ENCODE peak calls at places on chromosomes 5 and 9, in ten cellular contexts. R, U, O, Q, N, X, V, W, E and I are unnamed samples.

GRCh38 chr5:72064801-72065570 is 42.3 kb upstream of the MAP1B start:
- DNase-seq in R (no peak), E (peak), U (no peak), O (no peak), N (no peak), X (peak), W (no peak), Q (peak), V (no peak), I (no peak)

GRCh38 chr5:134651531-134651930 is 2.9 kb downstream of the SEC24A start:
- DNase-seq in X (no peak), V (no peak), U (no peak), Q (no peak), N (no peak), W (no peak), E (no peak), R (no peak), O (no peak), I (no peak)

GRCh38 chr5:14816374-14816998 is 55.1 kb downstream of the ANKH start:
- DNase-seq in R (no peak), W (no peak), O (peak), N (no peak), X (no peak), U (no peak), E (no peak), V (no peak), Q (no peak), I (no peak)

GRCh38 chr5:6745706-6746217 is 32.5 kb downstream of the TENT4A start:
- DNase-seq in Q (peak), W (no peak), E (peak), V (no peak), R (peak), N (peak), O (peak), X (peak), U (peak), I (no peak)

GRCh38 chr5:58318468-58318867 is 141.4 kb downstream of the PLK2 start:
- DNase-seq in U (no peak), V (no peak), Q (no peak), X (no peak), W (no peak), O (peak), E (no peak), N (peak), R (no peak), I (no peak)

GRCh38 chr5:77266291-77266690 is 55.8 kb downstream of the PDE8B start:
- DNase-seq in O (peak), U (no peak), R (no peak), V (no peak), X (no peak), N (peak), E (no peak), W (no peak), Q (no peak), I (no peak)

GRCh38 chr5:93581738-93582414 is 857 bp upstream of the NR2F1-AS1 start:
- DNase-seq in Q (peak), O (peak), E (peak), W (no peak), R (no peak), N (peak), U (no peak), V (no peak), X (peak), I (no peak)

GRCh38 chr5:54307583-54307982 is 2.8 kb downstream of the ARL15 start:
- DNase-seq in V (no peak), E (no peak), W (no peak), X (no peak), N (no peak), O (no peak), Q (no peak), R (no peak), U (no peak), I (no peak)

GRCh38 chr5:57550132-57550531 is 67.5 kb upstream of the ACTBL2 start:
- DNase-seq in O (no peak), V (no peak), U (no peak), X (no peak), N (no peak), W (no peak), Q (peak), E (peak), R (no peak), I (no peak)

GRCh38 chr5:170404398-170404797 is 15.2 kb upstream of the KCNMB1 start:
- DNase-seq in U (peak), W (no peak), R (no peak), Q (no peak), O (no peak), E (peak), X (no peak), V (no peak), N (no peak), I (no peak)

GRCh38 chr9:70411930-70412677 is 2.4 kb downstream of the KLF9 start:
- DNase-seq in O (peak), R (peak), N (peak), E (peak), V (peak), W (peak), U (peak), Q (no peak), X (no peak), I (peak)